ENCODE peak calls at places on chromosomes 2 and 18, in seven cellular contexts. One of them, this sample, is unnamed.

GRCh38 chr2:149225446-149225845 is 104.9 kb upstream of the LYPD6 start:
- DNase-seq in fibroblast of the aortic adventitia: no peak
- DNase-seq in mesothelial cell of epicardium: no peak
- DNase-seq in bronchial epithelial cell: no peak
- DNase-seq in DND-41: no peak
- DNase-seq in GM12878: no peak
- DNase-seq in fibroblast of lung: no peak
- DNase-seq in this sample: no peak

GRCh38 chr2:3233877-3234276 is 143.7 kb downstream of the EIPR1 start:
- DNase-seq in fibroblast of the aortic adventitia: no peak
- DNase-seq in mesothelial cell of epicardium: no peak
- DNase-seq in bronchial epithelial cell: no peak
- DNase-seq in DND-41: no peak
- DNase-seq in GM12878: no peak
- DNase-seq in fibroblast of lung: no peak
- DNase-seq in this sample: no peak

GRCh38 chr18:26429535-26429934 is 118.8 kb downstream of the KCTD1 start:
- DNase-seq in fibroblast of the aortic adventitia: peak; percentile 73
- DNase-seq in mesothelial cell of epicardium: no peak
- DNase-seq in bronchial epithelial cell: peak; percentile 88
- DNase-seq in DND-41: no peak
- DNase-seq in GM12878: no peak
- DNase-seq in fibroblast of lung: peak; percentile 85
- DNase-seq in this sample: peak; percentile 47

GRCh38 chr18:77103991-77104521 is 28.5 kb downstream of the MBP start:
- DNase-seq in fibroblast of the aortic adventitia: peak; percentile 96
- DNase-seq in mesothelial cell of epicardium: no peak
- DNase-seq in bronchial epithelial cell: no peak
- DNase-seq in DND-41: no peak
- DNase-seq in GM12878: no peak
- DNase-seq in fibroblast of lung: peak; percentile 41
- DNase-seq in this sample: no peak

GRCh38 chr2:50448556-50448955 is 583.4 kb downstream of the NRXN1 start:
- DNase-seq in fibroblast of the aortic adventitia: no peak
- DNase-seq in mesothelial cell of epicardium: no peak
- DNase-seq in bronchial epithelial cell: no peak
- DNase-seq in DND-41: no peak
- DNase-seq in GM12878: no peak
- DNase-seq in fibroblast of lung: no peak
- DNase-seq in this sample: no peak

GRCh38 chr2:5925620-5926019 is 233.4 kb downstream of the SOX11 start:
- DNase-seq in fibroblast of the aortic adventitia: no peak
- DNase-seq in mesothelial cell of epicardium: no peak
- DNase-seq in bronchial epithelial cell: no peak
- DNase-seq in DND-41: no peak
- DNase-seq in GM12878: no peak
- DNase-seq in fibroblast of lung: no peak
- DNase-seq in this sample: no peak

GRCh38 chr18:35585608-35586007 is 4.1 kb downstream of the GALNT1 start:
- DNase-seq in fibroblast of the aortic adventitia: no peak
- DNase-seq in mesothelial cell of epicardium: no peak
- DNase-seq in bronchial epithelial cell: no peak
- DNase-seq in DND-41: no peak
- DNase-seq in GM12878: no peak
- DNase-seq in fibroblast of lung: no peak
- DNase-seq in this sample: no peak

GRCh38 chr2:121689356-121689755 is 40.1 kb upstream of the CLASP1 start:
- DNase-seq in fibroblast of the aortic adventitia: peak; percentile 44
- DNase-seq in mesothelial cell of epicardium: no peak
- DNase-seq in bronchial epithelial cell: peak; percentile 28
- DNase-seq in DND-41: no peak
- DNase-seq in GM12878: no peak
- DNase-seq in fibroblast of lung: peak; percentile 46
- DNase-seq in this sample: peak; percentile 49

GRCh38 chr18:45218436-45218835 is 396.8 kb upstream of the SLC14A2 start:
- DNase-seq in fibroblast of the aortic adventitia: no peak
- DNase-seq in mesothelial cell of epicardium: no peak
- DNase-seq in bronchial epithelial cell: no peak
- DNase-seq in DND-41: no peak
- DNase-seq in GM12878: no peak
- DNase-seq in fibroblast of lung: no peak
- DNase-seq in this sample: no peak

GRCh38 chr2:236309669-236310029 is 45.4 kb upstream of the ASB18 start:
- DNase-seq in fibroblast of the aortic adventitia: peak; percentile 8
- DNase-seq in mesothelial cell of epicardium: no peak
- DNase-seq in bronchial epithelial cell: peak; percentile 34
- DNase-seq in DND-41: no peak
- DNase-seq in GM12878: no peak
- DNase-seq in fibroblast of lung: peak; percentile 10
- DNase-seq in this sample: no peak

DNA sequence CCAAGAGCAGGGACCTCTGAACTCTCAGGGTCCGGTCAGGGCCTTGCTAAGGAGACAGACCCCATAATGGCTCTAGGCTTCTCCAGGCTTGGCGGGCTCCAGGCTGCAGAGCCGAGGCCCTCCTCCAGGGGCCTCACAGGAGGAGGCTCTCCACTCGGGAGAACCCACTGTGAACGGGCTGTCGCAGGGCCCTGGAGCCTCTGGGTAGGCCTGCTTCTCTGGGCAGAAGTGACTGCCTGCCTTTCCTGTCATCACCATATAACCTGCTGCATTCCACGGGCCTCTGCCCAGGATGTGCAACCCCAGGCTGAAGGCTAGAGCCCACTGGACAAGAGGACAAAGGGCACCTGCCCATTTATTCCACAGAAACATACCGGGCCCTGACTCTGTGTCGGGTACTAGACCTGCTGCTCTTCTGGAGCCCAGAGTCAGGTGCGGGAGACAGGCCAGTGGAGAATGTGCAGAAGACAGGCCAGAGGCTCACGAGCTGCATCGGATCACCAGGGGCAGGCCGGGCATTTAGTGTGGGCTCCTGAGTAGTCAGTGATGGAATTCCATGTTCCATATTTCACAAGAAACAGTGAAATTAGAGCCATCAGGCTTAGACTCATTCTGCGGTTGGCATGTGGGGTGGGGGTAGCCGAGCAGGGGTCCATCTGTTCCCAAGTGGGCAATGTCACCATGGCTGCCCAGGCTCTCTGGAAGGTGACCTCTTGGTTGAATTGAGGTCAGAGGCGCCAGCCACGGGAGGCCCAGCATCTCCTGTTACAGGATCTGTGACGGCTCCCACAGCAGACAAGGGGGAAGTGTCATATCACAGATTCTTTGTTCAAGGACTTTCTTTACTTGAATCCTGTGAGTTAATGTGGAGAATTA is 220.8 kb downstream of the SH3RF3 start:
- DNase-seq in fibroblast of the aortic adventitia: no peak
- DNase-seq in mesothelial cell of epicardium: no peak
- DNase-seq in bronchial epithelial cell: no peak
- DNase-seq in DND-41: peak; percentile 34
- DNase-seq in GM12878: no peak
- DNase-seq in fibroblast of lung: no peak
- DNase-seq in this sample: no peak
- TF ChIP-seq CTCF in fibroblast of the aortic adventitia: peak; percentile 3
- TF ChIP-seq CTCF in mesothelial cell of epicardium: no peak
- TF ChIP-seq CTCF in bronchial epithelial cell: no peak
- TF ChIP-seq CTCF in DND-41: peak; percentile 30
- TF ChIP-seq CTCF in GM12878: no peak
- TF ChIP-seq CTCF in fibroblast of lung: no peak
- TF ChIP-seq CTCF in this sample: no peak

GRCh38 chr2:43924463-43924862 is 71.3 kb downstream of the LRPPRC start:
- DNase-seq in fibroblast of the aortic adventitia: no peak
- DNase-seq in mesothelial cell of epicardium: no peak
- DNase-seq in bronchial epithelial cell: no peak
- DNase-seq in DND-41: no peak
- DNase-seq in GM12878: no peak
- DNase-seq in fibroblast of lung: no peak
- DNase-seq in this sample: no peak
- TF ChIP-seq CTCF in fibroblast of the aortic adventitia: no peak
- TF ChIP-seq CTCF in mesothelial cell of epicardium: no peak
- TF ChIP-seq CTCF in bronchial epithelial cell: no peak
- TF ChIP-seq CTCF in DND-41: no peak
- TF ChIP-seq CTCF in GM12878: no peak
- TF ChIP-seq CTCF in fibroblast of lung: no peak
- TF ChIP-seq CTCF in this sample: no peak

GRCh38 chr18:36828630-36829361 is at the start of the genes KIAA1328 and TPGS2:
- DNase-seq in fibroblast of the aortic adventitia: peak; percentile 70
- DNase-seq in mesothelial cell of epicardium: peak; percentile 82
- DNase-seq in bronchial epithelial cell: peak; percentile 68
- DNase-seq in DND-41: peak; percentile 92
- DNase-seq in GM12878: peak; percentile 52
- DNase-seq in fibroblast of lung: peak; percentile 86
- DNase-seq in this sample: no peak

GRCh38 chr18:36828157-36828629 is 609 bp downstream of the TPGS2 start:
- DNase-seq in fibroblast of the aortic adventitia: peak; percentile 60
- DNase-seq in mesothelial cell of epicardium: no peak
- DNase-seq in bronchial epithelial cell: peak; percentile 59
- DNase-seq in DND-41: peak; percentile 49
- DNase-seq in GM12878: no peak
- DNase-seq in fibroblast of lung: peak; percentile 62
- DNase-seq in this sample: no peak

GRCh38 chr18:36831139-36831538 is 2.2 kb downstream of the KIAA1328 start:
- DNase-seq in fibroblast of the aortic adventitia: no peak
- DNase-seq in mesothelial cell of epicardium: no peak
- DNase-seq in bronchial epithelial cell: peak; percentile 87
- DNase-seq in DND-41: no peak
- DNase-seq in GM12878: no peak
- DNase-seq in fibroblast of lung: peak; percentile 21
- DNase-seq in this sample: no peak

GRCh38 chr18:36830141-36830495 is 1.2 kb downstream of the KIAA1328 start:
- DNase-seq in fibroblast of the aortic adventitia: no peak
- DNase-seq in mesothelial cell of epicardium: no peak
- DNase-seq in bronchial epithelial cell: no peak
- DNase-seq in DND-41: no peak
- DNase-seq in GM12878: no peak
- DNase-seq in fibroblast of lung: no peak
- DNase-seq in this sample: no peak

GRCh38 chr18:36829362-36830140 is 624 bp downstream of the KIAA1328 start:
- DNase-seq in fibroblast of the aortic adventitia: peak; percentile 34
- DNase-seq in mesothelial cell of epicardium: no peak
- DNase-seq in bronchial epithelial cell: peak; percentile 33
- DNase-seq in DND-41: no peak
- DNase-seq in GM12878: no peak
- DNase-seq in fibroblast of lung: peak; percentile 31
- DNase-seq in this sample: no peak
- TF ChIP-seq CTCF in fibroblast of the aortic adventitia: no peak
- TF ChIP-seq CTCF in mesothelial cell of epicardium: no peak
- TF ChIP-seq CTCF in bronchial epithelial cell: no peak
- TF ChIP-seq CTCF in DND-41: no peak
- TF ChIP-seq CTCF in GM12878: no peak
- TF ChIP-seq CTCF in fibroblast of lung: no peak
- TF ChIP-seq CTCF in this sample: no peak

GRCh38 chr2:43400508-43400907 is 174.1 kb upstream of the ZFP36L2 start:
- DNase-seq in fibroblast of the aortic adventitia: peak; percentile 58
- DNase-seq in mesothelial cell of epicardium: no peak
- DNase-seq in bronchial epithelial cell: no peak
- DNase-seq in DND-41: no peak
- DNase-seq in GM12878: no peak
- DNase-seq in fibroblast of lung: no peak
- DNase-seq in this sample: no peak
- TF ChIP-seq CTCF in fibroblast of the aortic adventitia: peak; percentile 34
- TF ChIP-seq CTCF in mesothelial cell of epicardium: no peak
- TF ChIP-seq CTCF in bronchial epithelial cell: no peak
- TF ChIP-seq CTCF in DND-41: no peak
- TF ChIP-seq CTCF in GM12878: no peak
- TF ChIP-seq CTCF in fibroblast of lung: no peak
- TF ChIP-seq CTCF in this sample: peak; percentile 17

GRCh38 chr2:66576381-66577330 is 141.7 kb downstream of the MEIS1 start:
- DNase-seq in fibroblast of the aortic adventitia: peak; percentile 83
- DNase-seq in mesothelial cell of epicardium: peak; percentile 59
- DNase-seq in bronchial epithelial cell: no peak
- DNase-seq in DND-41: no peak
- DNase-seq in GM12878: no peak
- DNase-seq in fibroblast of lung: peak; percentile 42
- DNase-seq in this sample: no peak

GRCh38 chr2:66573866-66574265 is 138.9 kb downstream of the MEIS1 start:
- DNase-seq in fibroblast of the aortic adventitia: peak; percentile 28
- DNase-seq in mesothelial cell of epicardium: no peak
- DNase-seq in bronchial epithelial cell: no peak
- DNase-seq in DND-41: no peak
- DNase-seq in GM12878: no peak
- DNase-seq in fibroblast of lung: peak; percentile 24
- DNase-seq in this sample: no peak

GRCh38 chr2:66575625-66576371 is 140.9 kb downstream of the MEIS1 start:
- DNase-seq in fibroblast of the aortic adventitia: peak; percentile 68
- DNase-seq in mesothelial cell of epicardium: peak; percentile 71
- DNase-seq in bronchial epithelial cell: no peak
- DNase-seq in DND-41: no peak
- DNase-seq in GM12878: no peak
- DNase-seq in fibroblast of lung: peak; percentile 42
- DNase-seq in this sample: no peak

GRCh38 chr2:66573412-66573811 is 138.5 kb downstream of the MEIS1 start:
- DNase-seq in fibroblast of the aortic adventitia: no peak
- DNase-seq in mesothelial cell of epicardium: no peak
- DNase-seq in bronchial epithelial cell: no peak
- DNase-seq in DND-41: no peak
- DNase-seq in GM12878: no peak
- DNase-seq in fibroblast of lung: no peak
- DNase-seq in this sample: no peak

GRCh38 chr2:66574701-66575624 is 140.0 kb downstream of the MEIS1 start:
- DNase-seq in fibroblast of the aortic adventitia: peak; percentile 92
- DNase-seq in mesothelial cell of epicardium: peak; percentile 72
- DNase-seq in bronchial epithelial cell: peak; percentile 55
- DNase-seq in DND-41: no peak
- DNase-seq in GM12878: no peak
- DNase-seq in fibroblast of lung: peak; percentile 88
- DNase-seq in this sample: peak; percentile 44
- TF ChIP-seq CTCF in fibroblast of the aortic adventitia: peak; percentile 55
- TF ChIP-seq CTCF in mesothelial cell of epicardium: no peak
- TF ChIP-seq CTCF in bronchial epithelial cell: peak; percentile 57
- TF ChIP-seq CTCF in DND-41: no peak
- TF ChIP-seq CTCF in GM12878: no peak
- TF ChIP-seq CTCF in fibroblast of lung: peak; percentile 54
- TF ChIP-seq CTCF in this sample: peak; percentile 58